ENCODE peak calls at places on chromosomes 16 and 17, in six cellular contexts. U, B, S, M, I and J are unnamed samples.

GRCh38 chr16:75116081-75116910 is at the start of gene LDHD:
- DNase-seq in B (peak; percentile 83), I (peak; percentile 94), S (no peak), M (no peak), U (peak; percentile 22), J (no peak)

GRCh38 chr17:8857919-8858318 is 9.6 kb downstream of the PIK3R6 start:
- DNase-seq in S (no peak), U (peak; percentile 44), B (no peak), I (no peak), M (no peak), J (peak; percentile 63)

GRCh38 chr17:65727832-65728231 is 166.4 kb upstream of the AXIN2 start:
- DNase-seq in I (no peak), U (no peak), S (no peak), B (peak; percentile 25), M (no peak), J (no peak)

GRCh38 chr17:28570716-28571254 is 539 bp downstream of the PIGS start:
- DNase-seq in I (peak; percentile 85), M (peak; percentile 56), S (no peak), B (peak; percentile 69), U (no peak), J (peak; percentile 40)

GRCh38 chr16:1828645-1829410 is 1.8 kb downstream of the FAHD1 start:
- DNase-seq in S (no peak), B (peak; percentile 59), I (no peak), U (no peak), M (no peak), J (no peak)

GRCh38 chr16:2761472-2761871 is 9.0 kb downstream of the SRRM2 start:
- DNase-seq in S (no peak), U (no peak), B (no peak), I (no peak), M (no peak), J (no peak)

GRCh38 chr17:40443196-40443987 is at the start of gene IGFBP4:
- DNase-seq in M (peak; percentile 86), S (peak; percentile 83), U (peak; percentile 37), I (peak; percentile 94), B (peak; percentile 86), J (peak; percentile 72)

GRCh38 chr17:72788950-72789585 is 303.4 kb downstream of the SLC39A11 start:
- DNase-seq in M (no peak), I (no peak), U (peak; percentile 17), B (no peak), S (no peak), J (no peak)

GRCh38 chr16:22900863-22901262 is 86.9 kb downstream of the HS3ST2 start:
- DNase-seq in I (no peak), U (no peak), B (no peak), S (no peak), M (no peak), J (no peak)

GRCh38 chr16:56691885-56692284 is 9.6 kb downstream of the MT1X start:
- DNase-seq in I (no peak), U (peak; percentile 100), B (peak; percentile 50), S (no peak), M (no peak), J (no peak)

GRCh38 chr17:29642171-29642611 is 19.5 kb upstream of the CORO6 start:
- DNase-seq in M (no peak), B (no peak), S (no peak), U (no peak), I (no peak), J (no peak)

GRCh38 chr16:47258874-47259461 is 115.2 kb upstream of the NETO2 start:
- DNase-seq in I (no peak), S (no peak), M (peak; percentile 12), U (peak; percentile 33), B (no peak), J (no peak)

GRCh38 chr16:3098459-3099394 is at the start of gene ZSCAN10:
- DNase-seq in M (no peak), I (no peak), S (no peak), U (no peak), B (no peak), J (no peak)

GRCh38 chr17:79612468-79613194 is 1.8 kb upstream of the RBFOX3 start:
- DNase-seq in S (no peak), M (peak; percentile 82), B (peak; percentile 57), U (peak; percentile 1), I (no peak), J (no peak)

GRCh38 chr16:85733839-85734170 is 17.1 kb downstream of the C16orf74 start:
- DNase-seq in B (no peak), U (no peak), M (no peak), I (no peak), S (no peak), J (no peak)

GRCh38 chr16:60413969-60414368 is 1622.3 kb downstream of the CDH8 start:
- DNase-seq in I (no peak), S (no peak), M (no peak), B (no peak), U (no peak), J (no peak)

GRCh38 chr17:17845046-17845775 is 8.4 kb upstream of the SREBF1 start:
- DNase-seq in I (no peak), B (no peak), U (no peak), S (no peak), M (no peak), J (no peak)

GRCh38 chr17:68981288-68981687 is 26.1 kb upstream of the ABCA8 start:
- DNase-seq in B (peak; percentile 35), I (no peak), U (no peak), S (no peak), M (no peak), J (no peak)

GRCh38 chr16:55331648-55332185 is 7.7 kb downstream of the IRX6 start:
- DNase-seq in U (no peak), S (no peak), M (no peak), B (no peak), I (no peak), J (no peak)

GRCh38 chr16:53955221-53955875 is 251.4 kb downstream of the FTO start:
- DNase-seq in I (no peak), M (no peak), U (no peak), S (no peak), B (no peak), J (no peak)

GRCh38 chr17:50181155-50181554 is 15.3 kb downstream of the SGCA start:
- DNase-seq in M (no peak), I (peak; percentile 55), B (no peak), S (no peak), U (no peak), J (no peak)
- TF ChIP-seq CTCF in M (no peak), I (no peak), B (no peak), S (no peak), U (no peak), J (no peak)

GRCh38 chr17:36657763-36658490 is 56.5 kb downstream of the MRM1 start:
- DNase-seq in I (no peak), M (no peak), S (no peak), U (no peak), B (peak; percentile 66), J (no peak)
- TF ChIP-seq CTCF in I (no peak), M (peak; percentile 36), S (peak; percentile 49), U (peak; percentile 20), B (peak; percentile 19), J (no peak)

DNA sequence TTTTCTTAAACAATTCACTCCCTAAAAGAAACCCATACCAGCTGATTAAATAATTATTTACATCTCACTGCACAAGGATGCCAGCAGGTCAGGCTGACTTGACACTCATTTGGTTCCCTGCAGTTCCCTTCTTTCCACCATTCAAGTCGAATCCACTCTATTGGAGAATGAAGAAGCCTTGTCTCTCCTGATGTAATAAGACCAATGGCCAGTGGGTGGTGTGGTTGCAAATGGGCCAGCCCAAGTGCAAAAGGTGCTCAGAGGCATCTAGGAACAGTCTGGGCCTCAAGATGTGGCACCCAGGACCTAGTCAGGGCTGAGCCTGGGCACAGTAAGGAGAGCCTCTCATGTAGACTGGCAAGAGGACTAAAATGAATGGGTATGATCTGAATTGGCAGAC is 9.3 kb downstream of the C16orf78 start:
- DNase-seq in I (no peak), U (no peak), S (no peak), B (no peak), M (no peak), J (no peak)
- TF ChIP-seq CTCF in I (no peak), U (no peak), S (peak; percentile 52), B (peak; percentile 13), M (peak; percentile 42), J (no peak)

GRCh38 chr17:42316755-42317154 is 28.5 kb downstream of the STAT5A start:
- DNase-seq in B (no peak), U (no peak), S (no peak), M (no peak), I (no peak), J (no peak)

GRCh38 chr17:42313389-42313772 is 25.1 kb downstream of the STAT5A start:
- DNase-seq in S (no peak), U (no peak), B (no peak), M (no peak), I (no peak), J (no peak)

GRCh38 chr17:42313773-42314566 is 25.7 kb downstream of the STAT5A start:
- DNase-seq in B (no peak), S (no peak), U (peak; percentile 67), M (no peak), I (no peak), J (no peak)

GRCh38 chr17:42317256-42317966 is 29.1 kb downstream of the STAT5A start:
- DNase-seq in U (no peak), I (no peak), B (no peak), S (no peak), M (no peak), J (no peak)

DNA sequence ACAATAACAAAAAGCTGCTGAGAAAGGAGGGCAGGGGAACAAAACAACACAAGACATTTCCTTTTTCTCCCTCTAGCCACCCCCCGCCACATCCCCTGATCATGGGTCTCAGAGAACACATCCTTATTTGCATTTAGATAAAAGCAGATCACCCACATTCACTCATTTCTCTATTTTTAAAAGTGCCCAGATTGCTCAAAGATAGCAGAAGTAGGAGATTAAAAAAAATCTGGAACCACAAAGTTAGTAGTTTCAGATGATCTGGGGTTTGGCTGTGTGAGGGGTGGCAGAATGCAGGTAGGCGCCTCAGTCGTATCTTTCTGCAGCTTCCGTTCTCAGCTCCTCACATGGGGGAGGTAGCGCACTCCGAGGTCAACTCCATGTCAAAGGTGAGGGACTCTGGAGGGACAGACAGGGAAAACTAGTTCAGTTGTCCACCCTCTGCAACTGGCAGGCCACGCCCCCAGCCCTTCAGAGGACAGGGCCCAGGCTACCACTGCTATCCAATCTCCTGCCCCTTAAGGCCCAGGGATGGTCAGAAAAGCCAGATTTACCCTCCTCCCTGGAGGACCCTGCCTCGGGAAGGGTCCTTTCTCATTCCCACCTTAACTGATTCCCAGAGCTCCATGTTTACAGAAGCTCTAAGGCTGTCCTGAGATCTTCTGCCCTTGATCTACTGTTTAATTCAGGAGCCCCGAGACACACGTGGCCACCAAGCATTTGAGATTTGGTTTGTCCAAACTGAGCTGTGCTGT is 27.3 kb downstream of the STAT5A start:
- DNase-seq in U (no peak), B (no peak), M (no peak), S (no peak), I (no peak), J (no peak)
- TF ChIP-seq CTCF in U (no peak), B (no peak), M (no peak), S (no peak), I (no peak), J (no peak)